ENCODE peak calls at places on chromosomes 11 and 22, in seven cellular contexts. U is NCI-H524; A is HepG2; Y is stimulated activated CD4-positive, alpha-beta T cell treated with anti-CD3 and anti-CD28 coated beads, TNF-alpha, amount 100 ng/mL, for 4 hours; P is activated naive CD8-positive, alpha-beta T cell treated with anti-CD3 and anti-CD28 coated beads, Interleukin-2, amount 10 ng/mL, durations not matched to agents 7 days and 5 days; K is AML-193; X is testis. N is an unnamed sample.

GRCh38 chr11:83054904-83055380 is 16.8 kb downstream of the RAB30 start:
- DNase-seq in X (no peak), U (no peak), Y (no peak), P (no peak), K (no peak), A (peak), N (no peak)

GRCh38 chr11:2564008-2564530 is 119.3 kb downstream of the KCNQ1 start:
- DNase-seq in U (no peak), P (no peak), A (no peak), Y (no peak), K (no peak), X (no peak), N (no peak)

GRCh38 chr11:106552694-106553203 is 465.5 kb downstream of the GUCY1A2 start:
- DNase-seq in Y (no peak), P (no peak), U (no peak), A (peak), K (no peak), X (no peak), N (no peak)

GRCh38 chr11:65946655-65947054 is 1.4 kb downstream of the TSGA10IP start:
- DNase-seq in K (no peak), P (no peak), U (no peak), Y (no peak), A (no peak), X (no peak), N (no peak)

GRCh38 chr22:40289991-40290459 is 56.3 kb upstream of the ADSL start:
- DNase-seq in P (peak), A (no peak), X (no peak), Y (peak), U (no peak), K (no peak), N (peak)

GRCh38 chr22:43860831-43861230 is 1.5 kb downstream of the SULT4A1 start:
- DNase-seq in U (peak), X (no peak), K (no peak), A (no peak), Y (no peak), P (no peak), N (no peak)

GRCh38 chr11:113470233-113470632 is 5.0 kb downstream of the DRD2 start:
- DNase-seq in X (no peak), Y (no peak), K (no peak), P (no peak), U (peak), A (no peak), N (no peak)

GRCh38 chr22:49789289-49790141 is 38.2 kb downstream of the BRD1 start:
- DNase-seq in U (no peak), X (no peak), P (peak), Y (no peak), A (peak), K (peak), N (peak)

GRCh38 chr11:1205121-1205986 is 17.5 kb upstream of the MUC5B start:
- DNase-seq in A (no peak), Y (no peak), U (no peak), K (no peak), X (no peak), P (peak), N (no peak)

GRCh38 chr22:40363059-40363458 is 7.3 kb upstream of the SGSM3 start:
- DNase-seq in A (no peak), Y (no peak), P (no peak), U (no peak), X (no peak), K (no peak), N (no peak)

GRCh38 chr22:40557972-40558371 is 78.5 kb downstream of the MRTFA start:
- DNase-seq in K (no peak), U (no peak), Y (no peak), A (no peak), P (no peak), X (no peak), N (no peak)